ENCODE peak calls at places on chromosome 11, in ten cellular contexts. One of them, this sample, is unnamed.

GRCh38 chr11:69178819-69179482 is 23.2 kb downstream of the SMIM38 start:
- DNase-seq in OCI-LY7: no peak
- DNase-seq in MM.1S: no peak
- DNase-seq in neural progenitor cell: no peak
- DNase-seq in neural crest cell: no peak
- DNase-seq in AG04450: no peak
- DNase-seq in epithelial cell of esophagus: no peak
- DNase-seq in AG10803: no peak
- DNase-seq in brain microvascular endothelial cell: no peak
- DNase-seq in HL-60: no peak
- DNase-seq in this sample: no peak

GRCh38 chr11:99351620-99352019 is 330.9 kb downstream of the CNTN5 start:
- DNase-seq in OCI-LY7: no peak
- DNase-seq in MM.1S: no peak
- DNase-seq in neural progenitor cell: no peak
- DNase-seq in neural crest cell: no peak
- DNase-seq in AG04450: no peak
- DNase-seq in epithelial cell of esophagus: no peak
- DNase-seq in AG10803: no peak
- DNase-seq in brain microvascular endothelial cell: peak; percentile 4
- DNase-seq in HL-60: no peak
- DNase-seq in this sample: no peak

GRCh38 chr11:55554169-55554568 is at the start of gene OR4C15:
- DNase-seq in OCI-LY7: no peak
- DNase-seq in MM.1S: no peak
- DNase-seq in neural progenitor cell: no peak
- DNase-seq in neural crest cell: no peak
- DNase-seq in AG04450: no peak
- DNase-seq in epithelial cell of esophagus: no peak
- DNase-seq in AG10803: no peak
- DNase-seq in brain microvascular endothelial cell: no peak
- DNase-seq in HL-60: no peak
- DNase-seq in this sample: no peak

GRCh38 chr11:98107736-98108135 is 913.0 kb upstream of the CNTN5 start:
- DNase-seq in OCI-LY7: no peak
- DNase-seq in MM.1S: no peak
- DNase-seq in neural progenitor cell: no peak
- DNase-seq in neural crest cell: no peak
- DNase-seq in AG04450: no peak
- DNase-seq in epithelial cell of esophagus: no peak
- DNase-seq in AG10803: no peak
- DNase-seq in brain microvascular endothelial cell: no peak
- DNase-seq in HL-60: no peak
- DNase-seq in this sample: no peak

GRCh38 chr11:76719281-76719680 is 48.7 kb upstream of the LRRC32 start:
- DNase-seq in OCI-LY7: no peak
- DNase-seq in MM.1S: no peak
- DNase-seq in neural progenitor cell: no peak
- DNase-seq in neural crest cell: no peak
- DNase-seq in AG04450: no peak
- DNase-seq in epithelial cell of esophagus: no peak
- DNase-seq in AG10803: no peak
- DNase-seq in brain microvascular endothelial cell: no peak
- DNase-seq in HL-60: no peak
- DNase-seq in this sample: no peak

GRCh38 chr11:62928011-62928410 is 6.8 kb upstream of the CHRM1 start:
- DNase-seq in OCI-LY7: no peak
- DNase-seq in MM.1S: no peak
- DNase-seq in neural progenitor cell: peak; percentile 43
- DNase-seq in neural crest cell: no peak
- DNase-seq in AG04450: no peak
- DNase-seq in epithelial cell of esophagus: no peak
- DNase-seq in AG10803: no peak
- DNase-seq in brain microvascular endothelial cell: no peak
- DNase-seq in HL-60: no peak
- DNase-seq in this sample: no peak

GRCh38 chr11:87173185-87174039 is 135.7 kb downstream of the TMEM135 start:
- DNase-seq in OCI-LY7: no peak
- DNase-seq in MM.1S: no peak
- DNase-seq in neural progenitor cell: no peak
- DNase-seq in neural crest cell: no peak
- DNase-seq in AG04450: peak; percentile 23
- DNase-seq in epithelial cell of esophagus: peak; percentile 43
- DNase-seq in AG10803: peak; percentile 60
- DNase-seq in brain microvascular endothelial cell: peak; percentile 36
- DNase-seq in HL-60: no peak
- DNase-seq in this sample: no peak

GRCh38 chr11:7664867-7665266 is 8.4 kb downstream of the CYB5R2 start:
- DNase-seq in OCI-LY7: no peak
- DNase-seq in MM.1S: no peak
- DNase-seq in neural progenitor cell: no peak
- DNase-seq in neural crest cell: no peak
- DNase-seq in AG04450: no peak
- DNase-seq in epithelial cell of esophagus: no peak
- DNase-seq in AG10803: no peak
- DNase-seq in brain microvascular endothelial cell: no peak
- DNase-seq in HL-60: no peak
- DNase-seq in this sample: no peak

GRCh38 chr11:2128102-2128511 is 11.1 kb downstream of the IGF2 start:
- DNase-seq in OCI-LY7: no peak
- DNase-seq in MM.1S: no peak
- DNase-seq in neural progenitor cell: no peak
- DNase-seq in neural crest cell: no peak
- DNase-seq in AG04450: no peak
- DNase-seq in epithelial cell of esophagus: no peak
- DNase-seq in AG10803: no peak
- DNase-seq in brain microvascular endothelial cell: no peak
- DNase-seq in HL-60: no peak
- DNase-seq in this sample: no peak

GRCh38 chr11:131253142-131253884 is 117.1 kb upstream of the NTM start:
- DNase-seq in OCI-LY7: no peak
- DNase-seq in MM.1S: no peak
- DNase-seq in neural progenitor cell: peak; percentile 36
- DNase-seq in neural crest cell: no peak
- DNase-seq in AG04450: no peak
- DNase-seq in epithelial cell of esophagus: no peak
- DNase-seq in AG10803: no peak
- DNase-seq in brain microvascular endothelial cell: no peak
- DNase-seq in HL-60: no peak
- DNase-seq in this sample: no peak

GRCh38 chr11:2523821-2524391 is 79.1 kb downstream of the KCNQ1 start:
- DNase-seq in OCI-LY7: no peak
- DNase-seq in MM.1S: no peak
- DNase-seq in neural progenitor cell: peak; percentile 1
- DNase-seq in neural crest cell: no peak
- DNase-seq in AG04450: no peak
- DNase-seq in epithelial cell of esophagus: no peak
- DNase-seq in AG10803: no peak
- DNase-seq in brain microvascular endothelial cell: no peak
- DNase-seq in HL-60: no peak
- DNase-seq in this sample: no peak

GRCh38 chr11:84685149-84685548 is 942.0 kb downstream of the DLG2 start:
- DNase-seq in OCI-LY7: no peak
- DNase-seq in MM.1S: no peak
- DNase-seq in neural progenitor cell: no peak
- DNase-seq in neural crest cell: no peak
- DNase-seq in AG04450: no peak
- DNase-seq in epithelial cell of esophagus: no peak
- DNase-seq in AG10803: no peak
- DNase-seq in brain microvascular endothelial cell: no peak
- DNase-seq in HL-60: no peak
- DNase-seq in this sample: no peak

GRCh38 chr11:11973361-11973800 is 35.0 kb downstream of the DKK3 start:
- DNase-seq in OCI-LY7: no peak
- DNase-seq in MM.1S: no peak
- DNase-seq in neural progenitor cell: no peak
- DNase-seq in neural crest cell: no peak
- DNase-seq in AG04450: no peak
- DNase-seq in epithelial cell of esophagus: no peak
- DNase-seq in AG10803: peak; percentile 88
- DNase-seq in brain microvascular endothelial cell: no peak
- DNase-seq in HL-60: no peak
- DNase-seq in this sample: no peak

GRCh38 chr11:44661311-44661717 is 65.4 kb upstream of the TSPAN18 start:
- DNase-seq in OCI-LY7: no peak
- DNase-seq in MM.1S: no peak
- DNase-seq in neural progenitor cell: no peak
- DNase-seq in neural crest cell: no peak
- DNase-seq in AG04450: no peak
- DNase-seq in epithelial cell of esophagus: no peak
- DNase-seq in AG10803: peak; percentile 8
- DNase-seq in brain microvascular endothelial cell: no peak
- DNase-seq in HL-60: no peak
- DNase-seq in this sample: no peak

GRCh38 chr11:112004389-112004788 is 20.8 kb upstream of the DLAT start:
- DNase-seq in OCI-LY7: peak; percentile 70
- DNase-seq in MM.1S: no peak
- DNase-seq in neural progenitor cell: no peak
- DNase-seq in neural crest cell: no peak
- DNase-seq in AG04450: no peak
- DNase-seq in epithelial cell of esophagus: no peak
- DNase-seq in AG10803: no peak
- DNase-seq in brain microvascular endothelial cell: peak; percentile 4
- DNase-seq in HL-60: no peak
- DNase-seq in this sample: peak; percentile 71
- TF ChIP-seq CTCF in OCI-LY7: peak; percentile 79
- TF ChIP-seq CTCF in MM.1S: peak; percentile 34
- TF ChIP-seq CTCF in neural progenitor cell: peak; percentile 47
- TF ChIP-seq CTCF in neural crest cell: peak; percentile 50
- TF ChIP-seq CTCF in AG04450: peak; percentile 50
- TF ChIP-seq CTCF in epithelial cell of esophagus: peak; percentile 35
- TF ChIP-seq CTCF in AG10803: peak; percentile 20
- TF ChIP-seq CTCF in brain microvascular endothelial cell: peak; percentile 67
- TF ChIP-seq CTCF in HL-60: peak; percentile 65
- TF ChIP-seq CTCF in this sample: peak; percentile 65

DNA sequence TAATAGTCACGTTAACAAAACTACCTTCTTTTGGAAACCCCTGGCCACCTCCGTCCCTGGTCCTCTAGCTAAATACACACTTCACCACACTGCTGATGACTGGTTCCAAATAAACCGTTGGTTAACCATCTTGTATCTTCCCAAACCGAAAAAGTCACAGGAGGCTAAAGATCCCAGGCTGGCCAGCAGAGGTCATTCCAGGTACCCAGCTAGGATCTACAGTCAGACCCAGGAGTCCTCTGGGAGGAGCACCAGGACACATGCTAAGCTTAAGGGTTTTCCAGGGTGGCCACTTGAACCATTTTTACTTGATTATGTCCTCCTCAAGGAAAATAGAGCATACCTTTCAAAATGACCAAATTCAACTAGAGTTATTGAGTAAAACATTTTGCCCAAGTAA is 103.2 kb downstream of the ETS1 start:
- DNase-seq in OCI-LY7: no peak
- DNase-seq in MM.1S: no peak
- DNase-seq in neural progenitor cell: no peak
- DNase-seq in neural crest cell: no peak
- DNase-seq in AG04450: no peak
- DNase-seq in epithelial cell of esophagus: no peak
- DNase-seq in AG10803: no peak
- DNase-seq in brain microvascular endothelial cell: no peak
- DNase-seq in HL-60: no peak
- DNase-seq in this sample: no peak
- TF ChIP-seq CTCF in OCI-LY7: peak; percentile 33
- TF ChIP-seq CTCF in MM.1S: no peak
- TF ChIP-seq CTCF in neural progenitor cell: peak; percentile 22
- TF ChIP-seq CTCF in neural crest cell: no peak
- TF ChIP-seq CTCF in AG04450: peak; percentile 4
- TF ChIP-seq CTCF in epithelial cell of esophagus: peak; percentile 15
- TF ChIP-seq CTCF in AG10803: no peak
- TF ChIP-seq CTCF in brain microvascular endothelial cell: peak; percentile 17
- TF ChIP-seq CTCF in HL-60: no peak
- TF ChIP-seq CTCF in this sample: peak; percentile 18

DNA sequence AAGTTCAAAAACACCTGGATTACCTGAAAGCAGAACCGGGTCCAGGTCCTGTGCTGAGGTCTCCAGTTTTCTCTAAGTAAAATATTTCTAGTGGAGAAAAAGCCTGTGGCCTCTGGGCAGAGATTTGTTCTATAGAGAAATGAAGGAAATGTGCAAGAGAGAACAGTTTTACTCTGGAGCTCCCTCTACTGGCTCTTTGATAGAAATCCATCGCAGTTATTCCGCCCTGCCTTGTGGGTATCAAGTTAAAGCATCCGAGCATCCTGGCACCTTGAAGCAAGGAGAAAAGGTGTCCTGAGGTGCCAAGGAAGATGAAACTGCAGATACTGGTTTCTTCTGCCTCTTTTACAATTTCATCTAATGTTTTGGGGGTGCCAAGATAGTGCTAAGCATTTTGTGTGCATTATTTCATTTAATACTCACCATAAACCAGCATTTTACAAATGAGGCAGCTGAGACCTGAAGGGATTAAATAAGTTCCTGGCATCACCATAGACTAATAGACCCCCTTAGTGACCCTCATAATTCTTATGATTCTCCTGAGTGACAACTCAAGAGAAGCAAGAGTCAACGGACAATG is 113.1 kb upstream of the HSD17B12 start:
- DNase-seq in OCI-LY7: peak; percentile 61
- DNase-seq in MM.1S: peak; percentile 58
- DNase-seq in neural progenitor cell: peak; percentile 69
- DNase-seq in neural crest cell: no peak
- DNase-seq in AG04450: peak; percentile 27
- DNase-seq in epithelial cell of esophagus: peak; percentile 65
- DNase-seq in AG10803: peak; percentile 54
- DNase-seq in brain microvascular endothelial cell: no peak
- DNase-seq in HL-60: no peak
- DNase-seq in this sample: peak; percentile 67
- TF ChIP-seq CTCF in OCI-LY7: peak; percentile 88
- TF ChIP-seq CTCF in MM.1S: peak; percentile 72
- TF ChIP-seq CTCF in neural progenitor cell: peak; percentile 83
- TF ChIP-seq CTCF in neural crest cell: peak; percentile 82
- TF ChIP-seq CTCF in AG04450: peak; percentile 80
- TF ChIP-seq CTCF in epithelial cell of esophagus: peak; percentile 80
- TF ChIP-seq CTCF in AG10803: peak; percentile 81
- TF ChIP-seq CTCF in brain microvascular endothelial cell: peak; percentile 84
- TF ChIP-seq CTCF in HL-60: peak; percentile 50
- TF ChIP-seq CTCF in this sample: peak; percentile 67

DNA sequence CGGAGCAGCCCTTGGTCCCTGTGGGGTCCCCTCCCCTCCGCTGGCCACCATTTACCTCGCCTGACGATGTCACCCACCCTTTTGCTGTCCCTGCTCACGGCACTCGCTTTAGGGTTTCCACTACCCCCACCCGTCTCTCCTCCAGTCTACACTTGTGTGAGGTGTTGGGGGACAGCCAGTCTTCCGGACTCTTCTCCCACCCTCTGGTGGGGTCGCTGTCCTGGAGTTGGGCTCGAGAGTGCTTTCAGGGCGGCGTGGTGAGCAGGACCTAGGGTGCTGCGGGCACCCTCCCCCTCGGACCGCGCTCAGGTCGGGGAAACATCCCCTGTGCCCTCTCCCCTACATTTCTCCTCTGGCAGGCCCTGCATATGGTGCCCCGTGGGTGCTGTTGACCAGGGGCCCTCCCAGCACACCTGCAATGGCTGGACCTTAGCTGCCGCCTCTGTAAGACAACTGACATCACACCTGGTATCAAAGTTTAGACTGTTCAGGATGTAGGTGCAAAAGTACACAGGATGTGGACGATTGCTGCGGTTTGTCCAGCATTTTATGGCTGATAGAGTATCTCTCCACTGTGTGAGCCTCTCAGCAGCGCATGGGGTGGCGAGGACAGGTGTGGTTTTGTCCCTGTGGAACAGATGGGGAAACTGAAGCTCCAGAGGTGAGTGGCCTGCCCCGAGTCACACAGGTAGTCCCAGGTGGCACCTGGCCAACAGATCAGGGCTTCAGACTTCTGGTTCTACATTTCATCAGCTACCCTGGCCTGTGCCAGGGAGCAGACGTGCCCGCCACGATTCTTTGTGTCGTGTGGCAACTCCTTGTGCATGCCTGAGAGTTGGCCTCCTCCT is 1.1 kb downstream of the GRK2 start:
- DNase-seq in OCI-LY7: peak; percentile 90
- DNase-seq in MM.1S: peak; percentile 91
- DNase-seq in neural progenitor cell: no peak
- DNase-seq in neural crest cell: no peak
- DNase-seq in AG04450: no peak
- DNase-seq in epithelial cell of esophagus: no peak
- DNase-seq in AG10803: no peak
- DNase-seq in brain microvascular endothelial cell: no peak
- DNase-seq in HL-60: peak; percentile 61
- DNase-seq in this sample: no peak
- TF ChIP-seq CTCF in OCI-LY7: peak; percentile 42
- TF ChIP-seq CTCF in MM.1S: no peak
- TF ChIP-seq CTCF in neural progenitor cell: no peak
- TF ChIP-seq CTCF in neural crest cell: no peak
- TF ChIP-seq CTCF in AG04450: peak; percentile 9
- TF ChIP-seq CTCF in epithelial cell of esophagus: no peak
- TF ChIP-seq CTCF in AG10803: no peak
- TF ChIP-seq CTCF in brain microvascular endothelial cell: peak; percentile 21
- TF ChIP-seq CTCF in HL-60: no peak
- TF ChIP-seq CTCF in this sample: no peak

This sample was measured in GM10248.